ENCODE peak calls at places on chromosomes 2 and 18, in six cellular contexts. R is MM.1S, B is astrocyte, Q is fibroblast of lung, F is SK-N-SH, K is PC-3. Y is an unnamed sample.

GRCh38 chr18:31512203-31512764 is 14.3 kb downstream of the DSG2 start:
- DNase-seq in R (no peak), B (peak; percentile 92), Q (peak; percentile 48), F (no peak), K (peak; percentile 67), Y (no peak)

GRCh38 chr2:239600650-239601049 is 199.8 kb upstream of the HDAC4 start:
- DNase-seq in R (no peak), B (no peak), Q (no peak), F (no peak), K (no peak), Y (no peak)

GRCh38 chr2:74919827-74920226 is 38.6 kb upstream of the POLE4 start:
- DNase-seq in R (peak; percentile 36), B (no peak), Q (peak; percentile 49), F (peak; percentile 86), K (peak; percentile 77), Y (peak; percentile 39)

GRCh38 chr18:36328385-36328858 is 30.9 kb downstream of the FHOD3 start:
- DNase-seq in R (no peak), B (no peak), Q (no peak), F (no peak), K (no peak), Y (no peak)

GRCh38 chr2:46309052-46309953 is 12.1 kb downstream of the EPAS1 start:
- DNase-seq in R (no peak), B (no peak), Q (no peak), F (no peak), K (peak; percentile 40), Y (peak; percentile 52)

GRCh38 chr18:38025433-38026038 is 459.9 kb upstream of the CELF4 start:
- DNase-seq in R (no peak), B (peak; percentile 10), Q (peak; percentile 9), F (no peak), K (peak; percentile 1), Y (no peak)

GRCh38 chr2:201859886-201860285 is 53.5 kb downstream of the CDK15 start:
- DNase-seq in R (no peak), B (peak; percentile 84), Q (peak; percentile 74), F (no peak), K (no peak), Y (peak; percentile 60)

GRCh38 chr18:51997129-51997528 is 342.9 kb upstream of the DCC start:
- DNase-seq in R (no peak), B (no peak), Q (no peak), F (no peak), K (no peak), Y (no peak)

GRCh38 chr2:119694470-119694993 is 15.5 kb downstream of the TMEM177 start:
- DNase-seq in R (no peak), B (no peak), Q (no peak), F (no peak), K (no peak), Y (no peak)

GRCh38 chr2:235746257-235746934 is 252.6 kb downstream of the AGAP1 start:
- DNase-seq in R (peak; percentile 83), B (peak; percentile 73), Q (peak; percentile 91), F (peak; percentile 89), K (peak; percentile 81), Y (peak; percentile 95)

GRCh38 chr2:71256421-71256820 is 29.5 kb upstream of the PAIP2B start:
- DNase-seq in R (no peak), B (no peak), Q (no peak), F (no peak), K (no peak), Y (no peak)

GRCh38 chr18:10401930-10402329 is 52.5 kb upstream of the APCDD1 start:
- DNase-seq in R (no peak), B (no peak), Q (no peak), F (no peak), K (no peak), Y (no peak)

GRCh38 chr2:50402654-50402960 is 629.3 kb downstream of the NRXN1 start:
- DNase-seq in R (no peak), B (no peak), Q (no peak), F (no peak), K (no peak), Y (no peak)

GRCh38 chr2:131132729-131133128 is 27.6 kb downstream of the PLEKHB2 start:
- DNase-seq in R (no peak), B (no peak), Q (no peak), F (no peak), K (no peak), Y (no peak)

GRCh38 chr18:31739651-31740050 is 21.0 kb downstream of the SLC25A52 start:
- DNase-seq in R (no peak), B (no peak), Q (no peak), F (no peak), K (no peak), Y (no peak)

GRCh38 chr18:57915848-57916596 is 112.9 kb upstream of the ATP8B1 start:
- DNase-seq in R (no peak), B (no peak), Q (peak; percentile 57), F (peak; percentile 52), K (no peak), Y (no peak)

GRCh38 chr2:109124982-109125594 is 3.9 kb upstream of the SH3RF3 start:
- DNase-seq in R (no peak), B (no peak), Q (no peak), F (peak; percentile 63), K (peak; percentile 72), Y (no peak)

GRCh38 chr2:128788636-128789220 is 470.1 kb upstream of the HS6ST1 start:
- DNase-seq in R (no peak), B (no peak), Q (no peak), F (no peak), K (no peak), Y (no peak)

GRCh38 chr2:238868067-238868524 is 20.2 kb downstream of the TWIST2 start:
- DNase-seq in R (no peak), B (peak; percentile 60), Q (peak; percentile 74), F (no peak), K (no peak), Y (peak; percentile 60)

GRCh38 chr18:40911582-40912254 is 1043.3 kb upstream of the PIK3C3 start:
- DNase-seq in R (no peak), B (peak; percentile 14), Q (peak; percentile 92), F (no peak), K (peak; percentile 34), Y (peak; percentile 48)

GRCh38 chr2:239575931-239576445 is 175.2 kb upstream of the HDAC4 start:
- DNase-seq in R (no peak), B (no peak), Q (no peak), F (no peak), K (no peak), Y (no peak)

GRCh38 chr2:241315879-241316700 is at the start of gene SEPTIN2:
- DNase-seq in R (no peak), B (peak; percentile 32), Q (peak; percentile 63), F (no peak), K (peak; percentile 12), Y (peak; percentile 79)

GRCh38 chr2:22843919-22844537 is 541.0 kb upstream of the KLHL29 start:
- DNase-seq in R (no peak), B (no peak), Q (no peak), F (no peak), K (no peak), Y (no peak)

DNA sequence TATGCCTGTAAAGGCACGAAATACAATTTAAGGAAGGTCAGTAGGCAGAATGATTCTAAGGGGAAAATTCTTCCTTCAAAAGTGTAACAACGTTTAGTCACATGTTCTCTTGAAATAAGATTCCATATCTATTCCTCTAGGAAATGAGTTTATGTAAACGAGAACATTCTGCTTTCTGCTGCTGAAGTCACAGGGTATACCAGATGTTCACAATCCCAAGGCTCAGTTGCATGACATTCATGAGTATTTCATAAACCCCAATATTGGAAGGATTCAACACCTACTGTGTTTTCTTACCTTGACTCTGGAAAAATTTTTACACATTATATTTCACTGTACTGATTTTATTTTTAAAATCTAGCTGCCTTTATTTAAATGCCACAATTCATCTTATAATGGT is 542.8 kb upstream of the KLHL29 start:
- DNase-seq in R (no peak), B (no peak), Q (no peak), F (no peak), K (no peak), Y (no peak)
- H3K9me3 ChIP-seq in R (no peaks in the 10 kb centered on the region), B (peaks cover 4% of the 10 kb centered on the region), Q (no peaks in the 10 kb centered on the region), F (no peaks in the 10 kb centered on the region), K (no peaks in the 10 kb centered on the region), Y (no peaks in the 10 kb centered on the region)

GRCh38 chr2:218783612-218784169 is 1.7 kb downstream of the CYP27A1 start:
- DNase-seq in R (no peak), B (no peak), Q (no peak), F (no peak), K (no peak), Y (no peak)

GRCh38 chr2:218780026-218780425 is 1.9 kb upstream of the CYP27A1 start:
- DNase-seq in R (no peak), B (no peak), Q (no peak), F (no peak), K (no peak), Y (no peak)

GRCh38 chr2:218782529-218782845 is 540 bp downstream of the CYP27A1 start:
- DNase-seq in R (no peak), B (no peak), Q (peak; percentile 22), F (no peak), K (no peak), Y (peak; percentile 27)

GRCh38 chr2:218780851-218781690 is 876 bp upstream of the CYP27A1 start:
- DNase-seq in R (no peak), B (no peak), Q (peak; percentile 28), F (no peak), K (peak; percentile 35), Y (peak; percentile 24)

DNA sequence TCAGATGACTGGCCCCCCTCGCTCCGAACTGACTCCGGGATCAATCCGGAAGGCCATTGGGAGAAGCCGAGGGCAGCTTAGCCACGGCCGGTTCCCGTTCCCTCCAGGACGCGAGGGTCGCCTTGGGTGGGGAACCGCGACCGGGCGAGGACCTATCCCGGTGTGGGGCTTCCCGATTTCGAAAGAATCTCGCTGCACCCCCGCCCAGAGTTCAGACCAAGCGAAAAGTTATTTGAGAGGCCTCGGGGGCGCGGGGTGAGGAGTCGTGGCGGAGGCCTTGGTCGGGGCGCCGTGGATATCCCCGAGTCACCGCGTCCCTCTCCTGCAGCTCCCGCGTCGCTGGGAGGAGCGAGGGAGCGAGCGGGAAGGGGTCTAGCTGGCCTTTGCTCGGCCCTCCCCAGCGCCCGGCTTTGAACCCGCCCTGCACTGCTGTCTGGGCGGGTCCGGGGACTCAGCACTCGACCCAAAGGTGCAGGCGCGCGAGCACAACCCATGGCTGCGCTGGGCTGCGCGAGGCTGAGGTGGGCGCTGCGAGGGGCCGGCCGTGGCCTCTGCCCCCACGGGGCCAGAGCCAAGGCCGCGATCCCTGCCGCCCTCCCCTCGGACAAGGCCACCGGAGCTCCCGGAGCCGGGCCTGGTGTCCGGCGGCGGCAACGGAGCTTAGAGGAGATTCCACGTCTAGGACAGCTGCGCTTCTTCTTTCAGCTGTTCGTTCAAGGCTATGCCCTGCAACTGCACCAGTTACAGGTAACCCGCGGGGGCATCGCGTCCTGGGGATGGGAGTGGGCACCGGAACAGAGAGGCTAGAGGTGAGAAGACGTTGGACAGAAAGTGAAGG is at the start of gene CYP27A1:
- DNase-seq in R (no peak), B (no peak), Q (peak; percentile 52), F (peak; percentile 37), K (peak; percentile 23), Y (peak; percentile 72)
- H3K9ac ChIP-seq in R (no peak within 1 kb of the TSS), B (peak within 1 kb of the TSS; percentile 78), Q (peak within 1 kb of the TSS; percentile 62), F (no peak within 1 kb of the TSS), K (peak within 1 kb of the TSS; percentile 71), Y (peak within 1 kb of the TSS; percentile 89)

DNA sequence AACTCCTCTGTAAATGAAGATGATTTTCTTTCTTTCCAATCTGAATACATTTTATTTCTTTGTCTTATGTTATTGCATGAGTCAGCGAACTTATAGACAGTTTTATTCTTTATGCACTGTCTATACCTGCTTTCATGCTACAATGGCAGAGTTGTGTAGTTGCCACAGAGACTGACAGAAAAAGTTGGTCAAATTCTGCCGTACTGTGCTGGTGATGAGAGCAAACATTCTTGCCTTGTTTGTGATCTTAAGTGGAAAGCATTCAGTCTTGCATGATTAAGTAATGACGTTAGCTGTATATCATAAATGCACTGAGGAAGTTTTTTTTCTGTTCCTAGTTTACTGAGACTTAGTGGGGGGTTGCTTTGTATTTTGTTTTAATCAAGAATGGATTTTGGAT is 32.9 kb downstream of the ZC3H15 start:
- DNase-seq in R (no peak), B (peak; percentile 87), Q (peak; percentile 33), F (no peak), K (no peak), Y (peak; percentile 40)
- H3K4me3 ChIP-seq in R (no peak overlapping the region), B (no peak overlapping the region), Q (no peak overlapping the region), F (no peak overlapping the region), K (no peak overlapping the region), Y (no peak overlapping the region)

GRCh38 chr2:204425821-204426220 is 119.5 kb upstream of the PARD3B start:
- DNase-seq in R (no peak), B (no peak), Q (no peak), F (no peak), K (no peak), Y (no peak)
- H3K9me3 ChIP-seq in R (no peaks in the 10 kb centered on the region), B (no peaks in the 10 kb centered on the region), Q (no peaks in the 10 kb centered on the region), F (no peaks in the 10 kb centered on the region), K (no peaks in the 10 kb centered on the region), Y (peaks cover 10% of the 10 kb centered on the region)